ENCODE peak calls at places on chromosomes 16 and 17, in six cellular contexts. G is AG08396; I is left colon; V is CD8-positive, alpha-beta T cell; L is stimulated activated CD4-positive, alpha-beta T cell treated with anti-CD3 and anti-CD28 coated beads, Interleukin-2, amount 100 ng/mL, for 48 hours; X is hypothalamus. U is an unnamed sample.

GRCh38 chr16:89485701-89486246 is 4.6 kb downstream of the ANKRD11 start:
- DNase-seq in G (no peak), I (no peak), V (no peak), X (no peak), L (no peak), U (no peak)

GRCh38 chr16:23406546-23407240 is 46.3 kb downstream of the COG7 start:
- DNase-seq in L (no peak), G (no peak), V (no peak), X (no peak), I (no peak), U (no peak)

GRCh38 chr16:86504315-86505184 is 5.8 kb upstream of the FOXF1 start:
- DNase-seq in L (no peak), V (no peak), G (no peak), X (no peak), I (no peak), U (no peak)

GRCh38 chr16:65737831-65738230 is 616.0 kb upstream of the CDH11 start:
- DNase-seq in V (no peak), L (no peak), X (no peak), G (no peak), I (peak; percentile 4), U (no peak)

GRCh38 chr17:61862105-61862574 is 1.2 kb downstream of the BRIP1 start:
- DNase-seq in L (no peak), I (no peak), X (no peak), G (peak; percentile 3), V (no peak), U (peak; percentile 50)

GRCh38 chr16:74623214-74623842 is 16.4 kb upstream of the GLG1 start:
- DNase-seq in X (no peak), I (no peak), V (no peak), L (no peak), G (peak; percentile 45), U (peak; percentile 27)

GRCh38 chr17:66240013-66240412 is 10.8 kb upstream of the APOH start:
- DNase-seq in G (no peak), L (no peak), V (no peak), I (no peak), X (no peak), U (no peak)

GRCh38 chr16:11627822-11628457 is 40.3 kb upstream of the SNN start:
- DNase-seq in V (no peak), X (no peak), I (no peak), G (no peak), L (no peak), U (peak; percentile 100)

GRCh38 chr16:82835487-82836160 is 208.9 kb downstream of the CDH13 start:
- DNase-seq in X (no peak), V (no peak), L (no peak), I (no peak), G (no peak), U (peak; percentile 24)